ENCODE peak calls at places on chromosomes 4 and X, in six cellular contexts. Q is amniotic stem cell, M is tibial artery, X is pancreas, K is kidney epithelial cell, S is anterior cingulate cortex. E is an unnamed sample.

GRCh38 chrX:63428348-63428747 is 77.2 kb upstream of the SPIN4 start:
- DNase-seq in M (no peak), Q (no peak), K (no peak), X (no peak), S (no peak), E (no peak)

GRCh38 chrX:45347877-45348675 is 147.4 kb upstream of the DIPK2B start:
- DNase-seq in X (no peak), S (no peak), K (no peak), M (no peak), Q (no peak), E (no peak)

GRCh38 chr4:139465922-139466321 is 12.0 kb downstream of the RAB33B start:
- DNase-seq in Q (no peak), K (no peak), X (no peak), S (no peak), M (no peak), E (no peak)

GRCh38 chr4:113760094-113760851 is 1.3 kb downstream of the CAMK2D start:
- DNase-seq in S (peak), K (no peak), M (peak), X (peak), Q (peak), E (no peak)

GRCh38 chr4:8285976-8286718 is 16.6 kb downstream of the HTRA3 start:
- DNase-seq in Q (no peak), S (no peak), M (no peak), K (no peak), X (no peak), E (peak)

GRCh38 chr4:153465583-153465921 is 608 bp upstream of the TMEM131L start:
- DNase-seq in M (peak), S (peak), X (peak), Q (peak), K (no peak), E (peak)

GRCh38 chr4:11232004-11232403 is 196.7 kb downstream of the HS3ST1 start:
- DNase-seq in K (no peak), S (no peak), X (no peak), Q (no peak), M (no peak), E (no peak)

GRCh38 chr4:110088670-110089069 is 109.7 kb downstream of the ELOVL6 start:
- DNase-seq in S (no peak), X (no peak), Q (no peak), M (no peak), K (no peak), E (no peak)

GRCh38 chr4:186096681-186097080 is 7.8 kb upstream of the FAM149A start:
- DNase-seq in S (no peak), Q (no peak), X (no peak), K (no peak), M (no peak), E (no peak)

GRCh38 chrX:130799393-130799792 is 103.6 kb downstream of the ENOX2 start:
- DNase-seq in K (no peak), Q (no peak), S (no peak), M (no peak), X (no peak), E (no peak)

GRCh38 chr4:127015616-127016015 is 617.1 kb upstream of the INTU start:
- DNase-seq in K (no peak), S (no peak), Q (no peak), M (no peak), X (no peak), E (no peak)

GRCh38 chr4:109998867-109999303 is 86.2 kb downstream of the EGF start:
- DNase-seq in X (no peak), Q (no peak), M (no peak), K (no peak), S (no peak), E (no peak)

GRCh38 chrX:101958139-101958538 is 26.3 kb upstream of the ZMAT1 start:
- DNase-seq in Q (no peak), M (no peak), K (no peak), S (no peak), X (no peak), E (no peak)

GRCh38 chr4:55979562-55979961 is 30.8 kb downstream of the CEP135 start:
- DNase-seq in X (no peak), Q (no peak), K (no peak), M (no peak), S (no peak), E (no peak)

GRCh38 chrX:826026-826425 is 195.4 kb downstream of the SHOX start:
- DNase-seq in S (no peak), X (no peak), M (no peak), K (no peak), Q (peak), E (no peak)

GRCh38 chr4:27760176-27760575 is 899.5 kb downstream of the STIM2 start:
- DNase-seq in M (no peak), X (no peak), S (no peak), Q (no peak), K (no peak), E (no peak)

GRCh38 chr4:122980860-122981259 is 58.5 kb upstream of the NUDT6 start:
- DNase-seq in S (no peak), K (no peak), Q (no peak), X (no peak), M (no peak), E (no peak)

GRCh38 chr4:5361968-5362367 is 310.7 kb downstream of the STK32B start:
- DNase-seq in X (no peak), K (no peak), M (no peak), Q (no peak), S (no peak), E (no peak)

GRCh38 chr4:29805245-29805644 is 914.9 kb upstream of the PCDH7 start:
- DNase-seq in S (no peak), M (no peak), X (no peak), Q (no peak), K (no peak), E (no peak)

GRCh38 chr4:73139245-73139644 is 69.7 kb upstream of the COX18 start:
- DNase-seq in M (no peak), Q (no peak), S (no peak), K (no peak), X (no peak), E (no peak)

E was measured in heart left ventricle.